ENCODE peak calls at places on chromosome 14, in five cellular contexts. U is esophagus squamous epithelium, O is breast epithelium, J is A549, I is lower leg skin. Y is an unnamed sample.
A peak's percentile ranks its signal among the peaks of the same experiment; 100 is the strongest.

GRCh38 chr14:71309756-71310155 is 402.5 kb downstream of the PCNX1 start:
- DNase-seq in U (no peak), O (no peak), I (no peak), J (no peak), Y (no peak)

GRCh38 chr14:68214431-68214830 is 394.9 kb downstream of the RAD51B start:
- DNase-seq in J (no peak), I (no peak), O (no peak), U (no peak), Y (no peak)

GRCh38 chr14:95303107-95303506 is 16.6 kb downstream of the CLMN start:
- DNase-seq in O (no peak), I (no peak), J (no peak), U (no peak), Y (no peak)

GRCh38 chr14:73358187-73358586 is 100.2 kb downstream of the NUMB start:
- DNase-seq in U (no peak), J (no peak), O (no peak), I (no peak), Y (no peak)

GRCh38 chr14:73774244-73774575 is 60.0 kb upstream of the PNMA1 start:
- DNase-seq in U (no peak), J (no peak), I (no peak), O (no peak), Y (no peak)

GRCh38 chr14:29643415-29644206 is 284.0 kb downstream of the PRKD1 start:
- DNase-seq in O (no peak), U (no peak), J (peak; percentile 12), I (no peak), Y (no peak)

GRCh38 chr14:40417777-40418401 is 985.7 kb upstream of the FBXO33 start:
- DNase-seq in U (no peak), J (peak; percentile 17), I (no peak), O (no peak), Y (no peak)

GRCh38 chr14:89720741-89721315 is 233.7 kb downstream of the EFCAB11 start:
- DNase-seq in O (no peak), U (no peak), I (peak; percentile 44), J (no peak), Y (peak; percentile 66)

GRCh38 chr14:65373671-65374039 is 38.9 kb upstream of the FUT8 start:
- DNase-seq in O (no peak), J (no peak), U (no peak), I (no peak), Y (no peak)

GRCh38 chr14:20429801-20430669 is 5.9 kb downstream of the KLHL33 start:
- DNase-seq in O (no peak), U (no peak), I (no peak), J (no peak), Y (no peak)

GRCh38 chr14:67744057-67744456 is 42.4 kb downstream of the RDH12 start:
- DNase-seq in I (no peak), J (no peak), O (no peak), U (no peak), Y (no peak)

GRCh38 chr14:69043007-69043444 is 63.9 kb upstream of the ACTN1 start:
- DNase-seq in U (no peak), O (peak; percentile 61), I (peak; percentile 52), J (no peak), Y (no peak)

GRCh38 chr14:96221841-96222240 is 17.2 kb downstream of the BDKRB2 start:
- DNase-seq in U (no peak), I (no peak), J (no peak), O (no peak), Y (no peak)

GRCh38 chr14:20486700-20487401 is 17.6 kb downstream of the PNP start:
- DNase-seq in J (no peak), U (no peak), O (no peak), I (no peak), Y (no peak)

GRCh38 chr14:73386342-73386741 is 72.0 kb downstream of the NUMB start:
- DNase-seq in J (no peak), U (no peak), O (no peak), I (no peak), Y (no peak)

GRCh38 chr14:36513451-36514277 is 6.4 kb downstream of the NKX2-1 start:
- DNase-seq in I (no peak), J (no peak), O (no peak), U (no peak), Y (no peak)

GRCh38 chr14:37197421-37198272 is at the start of gene MIPOL1:
- DNase-seq in O (peak; percentile 78), U (no peak), J (peak; percentile 89), I (peak; percentile 45), Y (no peak)

GRCh38 chr14:91395466-91395865 is 22.2 kb downstream of the CCDC88C start:
- DNase-seq in O (no peak), J (no peak), U (no peak), I (no peak), Y (no peak)

GRCh38 chr14:44700184-44700583 is 193.1 kb upstream of the FSCB start:
- DNase-seq in O (no peak), I (no peak), J (no peak), U (no peak), Y (no peak)

GRCh38 chr14:39368261-39368959 is 63.8 kb downstream of the FBXO33 start:
- DNase-seq in O (no peak), J (peak; percentile 77), U (no peak), I (peak; percentile 22), Y (no peak)

GRCh38 chr14:65412881-65413738 is 580 bp downstream of the FUT8 start:
- DNase-seq in U (no peak), O (peak; percentile 77), J (peak; percentile 77), I (peak; percentile 56), Y (peak; percentile 15)

GRCh38 chr14:53740570-53740969 is 216.1 kb downstream of the BMP4 start:
- DNase-seq in J (no peak), I (no peak), O (no peak), U (no peak), Y (no peak)

GRCh38 chr14:96748371-96748770 is 48.8 kb upstream of the VRK1 start:
- DNase-seq in U (no peak), J (no peak), I (no peak), O (peak; percentile 52), Y (no peak)

GRCh38 chr14:67491741-67492504 is 3.4 kb upstream of the TMEM229B start:
- DNase-seq in U (no peak), O (no peak), I (no peak), J (no peak), Y (no peak)

GRCh38 chr14:20631023-20631820 is 10.3 kb downstream of the OR6S1 start:
- DNase-seq in J (peak; percentile 82), I (no peak), U (no peak), O (no peak), Y (no peak)

GRCh38 chr14:70086685-70087379 is 101.9 kb downstream of the SLC8A3 start:
- DNase-seq in I (no peak), J (peak; percentile 65), O (no peak), U (no peak), Y (no peak)

GRCh38 chr14:61335049-61335448 is 13.7 kb downstream of the PRKCH start:
- DNase-seq in U (no peak), I (no peak), J (no peak), O (no peak), Y (no peak)

GRCh38 chr14:61337893-61338292 is 16.5 kb downstream of the PRKCH start:
- DNase-seq in O (no peak), U (no peak), J (no peak), I (no peak), Y (no peak)

GRCh38 chr14:61335876-61336275 is 14.5 kb downstream of the PRKCH start:
- DNase-seq in U (no peak), O (no peak), I (no peak), J (no peak), Y (no peak)

GRCh38 chr14:61341275-61342210 is 20.2 kb downstream of the PRKCH start:
- DNase-seq in J (no peak), U (no peak), I (no peak), O (no peak), Y (no peak)

DNA sequence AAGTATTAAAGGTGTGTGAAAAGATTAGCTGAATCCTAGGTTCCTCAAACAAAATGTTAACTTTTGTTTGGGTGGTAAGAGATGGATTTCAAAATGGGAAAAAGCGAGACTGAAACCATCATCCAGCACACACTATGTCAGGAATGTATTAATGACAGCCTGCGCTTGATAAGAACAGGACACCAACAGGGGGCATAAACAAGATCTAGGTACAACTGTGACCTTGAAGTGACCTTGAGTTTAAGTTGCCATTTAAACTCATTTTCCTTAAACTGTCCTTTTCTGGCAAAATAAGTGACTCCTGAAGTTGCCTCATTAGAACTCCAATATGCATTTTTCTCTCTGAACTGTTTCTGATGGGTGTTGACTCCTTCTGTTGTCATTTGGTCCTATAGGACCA is 17.1 kb downstream of the PRKCH start:
- DNase-seq in U (no peak), O (no peak), I (no peak), J (no peak), Y (no peak)
- TF ChIP-seq CTCF in U (no peak), O (no peak), I (no peak), J (no peak), Y (no peak)

DNA sequence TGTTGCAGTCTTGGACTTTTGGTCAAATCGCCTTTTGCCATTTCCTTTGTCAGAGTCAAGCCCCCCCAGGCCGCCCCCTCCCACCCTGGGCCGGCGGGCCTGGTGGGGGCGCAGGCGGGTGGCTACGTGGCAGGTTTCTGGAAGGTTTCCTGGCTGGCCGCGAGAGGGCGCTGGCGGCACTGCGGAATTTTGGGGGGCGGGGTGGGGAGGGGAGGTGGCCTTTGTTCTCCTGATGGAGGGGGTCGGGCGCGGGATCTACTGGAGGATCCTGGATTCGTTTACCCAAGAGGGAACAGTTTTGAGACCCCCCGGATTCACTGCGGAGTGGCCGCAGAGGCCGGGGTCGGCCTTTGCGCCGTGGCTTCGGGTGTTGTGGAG is 1.2 kb downstream of the MEG3 start:
- DNase-seq in U (no peak), J (no peak), O (no peak), I (no peak), Y (no peak)
- TF ChIP-seq CTCF in U (peak; percentile 16), J (peak; percentile 54), O (no peak), I (no peak), Y (no peak)

DNA sequence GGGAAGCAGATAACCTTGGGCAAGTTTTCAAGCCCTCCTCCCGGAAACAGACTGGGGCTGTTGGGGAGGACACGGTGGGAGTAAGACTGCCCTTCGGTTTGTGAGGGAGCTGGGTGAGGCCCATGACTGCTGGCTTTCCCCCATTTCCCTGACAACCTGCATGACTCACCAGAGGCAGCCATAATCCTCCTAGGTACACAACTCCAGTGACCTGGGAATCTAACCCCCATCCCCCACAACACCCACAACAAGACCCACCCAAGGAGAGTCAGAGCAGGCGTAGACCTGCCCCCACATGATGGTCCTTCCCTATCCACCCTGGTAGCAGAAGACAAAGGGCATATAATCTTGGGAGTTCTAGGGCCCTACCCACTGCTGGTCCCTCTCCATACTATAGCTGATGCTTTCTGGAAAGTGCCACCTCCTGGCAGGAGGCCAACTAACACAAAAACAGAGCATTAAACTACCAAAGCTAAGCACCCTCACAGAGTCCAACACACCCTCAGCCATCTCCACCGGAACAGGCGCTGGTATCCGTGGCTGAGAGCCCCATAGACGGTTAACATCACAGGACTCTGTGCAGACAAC is 14.8 kb downstream of the DDX24 start:
- DNase-seq in U (no peak), J (peak; percentile 12), I (no peak), O (no peak), Y (no peak)
- TF ChIP-seq CTCF in U (no peak), J (no peak), I (no peak), O (no peak), Y (no peak)

GRCh38 chr14:32908487-32909084 is 30.1 kb upstream of the NPAS3 start:
- DNase-seq in J (no peak), I (no peak), O (no peak), U (no peak), Y (no peak)

DNA sequence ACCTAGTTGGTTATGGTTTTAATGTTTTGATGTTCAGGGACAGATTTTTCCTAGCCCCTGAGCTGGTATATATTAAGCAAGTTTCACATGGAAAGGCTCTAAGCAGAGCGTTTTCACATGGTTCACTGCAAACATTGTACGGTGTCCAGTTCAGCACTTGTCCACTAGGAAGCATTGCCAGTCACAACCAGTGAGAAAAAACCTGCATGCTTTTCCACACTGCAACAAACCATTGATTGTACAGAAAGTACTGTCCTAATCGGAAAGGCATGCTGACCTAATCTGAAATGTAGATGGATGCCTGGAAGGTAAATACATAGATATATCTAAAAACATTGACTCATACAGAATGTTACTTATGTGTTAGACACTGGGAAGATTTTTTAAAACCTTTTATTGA is 25.0 kb upstream of the NPAS3 start:
- DNase-seq in O (no peak), I (no peak), J (no peak), U (no peak), Y (no peak)
- TF ChIP-seq CTCF in O (no peak), I (no peak), J (no peak), U (no peak), Y (no peak)